ENCODE peak calls at places on chromosomes 2 and 18, in five cellular contexts. I, C, F, U and T are unnamed samples.
A peak's percentile ranks its signal among the peaks of the same experiment; 100 is the strongest.

GRCh38 chr2:18845854-18846253 is 256.5 kb upstream of the NT5C1B start:
- DNase-seq in U (no peak), F (peak; percentile 23), I (no peak), C (no peak), T (no peak)

GRCh38 chr2:126616606-126617069 is 39.3 kb upstream of the GYPC start:
- DNase-seq in I (no peak), F (no peak), C (no peak), U (no peak), T (no peak)

GRCh38 chr2:5287558-5288334 is 404.4 kb upstream of the SOX11 start:
- DNase-seq in U (no peak), F (no peak), C (no peak), I (no peak), T (no peak)

GRCh38 chr2:135820003-135820618 is 16.9 kb downstream of the LCT start:
- DNase-seq in F (peak; percentile 35), I (no peak), U (peak; percentile 80), C (peak; percentile 68), T (no peak)

GRCh38 chr18:60951091-60951490 is 382.1 kb upstream of the CDH20 start:
- DNase-seq in I (no peak), C (no peak), U (no peak), F (no peak), T (no peak)

GRCh38 chr2:85814802-85815550 is 61.2 kb downstream of the ATOH8 start:
- DNase-seq in U (no peak), I (no peak), F (no peak), C (no peak), T (no peak)

GRCh38 chr18:8745355-8746014 is 40.1 kb downstream of the MTCL1 start:
- DNase-seq in I (no peak), F (no peak), C (no peak), U (no peak), T (no peak)

GRCh38 chr18:10050956-10051355 is 137.1 kb downstream of the VAPA start:
- DNase-seq in F (peak; percentile 33), U (no peak), C (no peak), I (no peak), T (no peak)

GRCh38 chr2:85806358-85807118 is 52.7 kb downstream of the ATOH8 start:
- DNase-seq in U (no peak), F (peak; percentile 57), C (no peak), I (no peak), T (no peak)

GRCh38 chr2:109120166-109120565 is 8.8 kb upstream of the SH3RF3 start:
- DNase-seq in C (no peak), U (no peak), F (no peak), I (no peak), T (no peak)

GRCh38 chr2:84782717-84783442 is 98.0 kb downstream of the TRABD2A start:
- DNase-seq in I (no peak), C (no peak), F (no peak), U (no peak), T (no peak)

GRCh38 chr2:145411493-145411892 is 891.6 kb upstream of the ZEB2 start:
- DNase-seq in F (no peak), I (no peak), C (peak; percentile 32), U (no peak), T (no peak)

GRCh38 chr18:3329871-3330270 is 67.9 kb downstream of the MYL12B start:
- DNase-seq in I (no peak), F (no peak), U (no peak), C (no peak), T (no peak)

GRCh38 chr18:60182223-60182622 is 190.4 kb downstream of the MC4R start:
- DNase-seq in U (no peak), C (no peak), I (no peak), F (no peak), T (no peak)

GRCh38 chr2:17626986-17627385 is 86.5 kb downstream of the VSNL1 start:
- DNase-seq in C (no peak), I (no peak), U (no peak), F (no peak), T (no peak)

GRCh38 chr2:231334981-231335380 is 60.5 kb upstream of the B3GNT7 start:
- DNase-seq in I (no peak), C (no peak), U (no peak), F (no peak), T (no peak)

GRCh38 chr2:230913812-230914211 is 11.2 kb downstream of the GPR55 start:
- DNase-seq in I (no peak), C (no peak), F (no peak), U (no peak), T (no peak)

GRCh38 chr2:164597988-164598387 is 23.3 kb downstream of the GRB14 start:
- DNase-seq in F (no peak), C (no peak), U (no peak), I (no peak), T (no peak)

GRCh38 chr2:121071058-121071504 is 213.9 kb downstream of the TFCP2L1 start:
- DNase-seq in U (peak; percentile 36), F (peak; percentile 18), I (peak; percentile 83), C (peak; percentile 21), T (peak; percentile 71)

GRCh38 chr2:6780765-6781274 is 84.9 kb downstream of the CMPK2 start:
- DNase-seq in C (peak; percentile 66), F (peak; percentile 14), I (no peak), U (peak; percentile 1), T (no peak)

GRCh38 chr2:234240917-234241316 is 190.4 kb downstream of the SPP2 start:
- DNase-seq in F (no peak), C (no peak), I (no peak), U (no peak), T (no peak)

GRCh38 chr18:23341383-23341782 is 111.7 kb upstream of the RIOK3 start:
- DNase-seq in I (no peak), U (peak; percentile 3), C (no peak), F (no peak), T (no peak)

GRCh38 chr2:17684008-17684407 is 69.6 kb downstream of the SMC6 start:
- DNase-seq in U (no peak), I (no peak), C (no peak), F (no peak), T (no peak)

GRCh38 chr18:9779630-9780029 is 71.5 kb downstream of the RAB31 start:
- DNase-seq in I (no peak), U (no peak), F (peak; percentile 74), C (no peak), T (no peak)

GRCh38 chr2:19989342-19989680 is 594 bp downstream of the WDR35 start:
- DNase-seq in C (no peak), F (no peak), U (no peak), I (no peak), T (no peak)

GRCh38 chr2:62302763-62303435 is 107.0 kb downstream of the B3GNT2 start:
- DNase-seq in I (no peak), F (no peak), U (no peak), C (no peak), T (no peak)

GRCh38 chr2:55137024-55137958 is 87.0 kb upstream of the RTN4 start:
- DNase-seq in U (no peak), F (no peak), C (no peak), I (peak; percentile 15), T (no peak)

GRCh38 chr18:78378403-78378802 is 601.2 kb upstream of the SALL3 start:
- DNase-seq in I (peak; percentile 16), F (no peak), C (no peak), U (no peak), T (no peak)

GRCh38 chr18:56910237-56910636 is 236.7 kb upstream of the BOD1L2 start:
- DNase-seq in U (no peak), F (no peak), I (no peak), C (no peak), T (no peak)

GRCh38 chr2:88131201-88131998 is 3.5 kb upstream of the FABP1 start:
- DNase-seq in C (no peak), U (no peak), I (no peak), F (no peak), T (no peak)

GRCh38 chr2:40256649-40257048 is 195.2 kb downstream of the SLC8A1 start:
- DNase-seq in I (peak; percentile 55), F (no peak), C (no peak), U (no peak), T (peak; percentile 15)